ENCODE peak calls at places on chromosomes 16 and 17, in seven cellular contexts. L, G, Q, V, T, H and D are unnamed samples.

GRCh38 chr17:72125742-72126141 is 4.9 kb downstream of the SOX9 start:
- DNase-seq in L (no peak), G (no peak), Q (peak), V (peak), T (no peak), H (no peak), D (no peak)

GRCh38 chr16:22977294-22977697 is 163.3 kb downstream of the HS3ST2 start:
- DNase-seq in L (no peak), G (no peak), Q (peak), V (peak), T (no peak), H (no peak), D (peak)

GRCh38 chr17:31404028-31404949 is 12.8 kb downstream of the RAB11FIP4 start:
- DNase-seq in L (peak), G (no peak), Q (no peak), V (peak), T (no peak), H (peak), D (no peak)

GRCh38 chr17:65794572-65794971 is 233.1 kb upstream of the AXIN2 start:
- DNase-seq in L (no peak), G (no peak), Q (peak), V (peak), T (no peak), H (no peak), D (no peak)

GRCh38 chr17:46737331-46737730 is 81.2 kb downstream of the WNT3 start:
- DNase-seq in L (no peak), G (no peak), Q (no peak), V (no peak), T (no peak), H (no peak), D (no peak)

GRCh38 chr17:10119203-10120112 is 78.9 kb downstream of the GAS7 start:
- DNase-seq in L (peak), G (peak), Q (no peak), V (peak), T (peak), H (peak), D (peak)

GRCh38 chr17:34980681-34981537 is 597 bp downstream of the LIG3 start:
- DNase-seq in L (peak), G (peak), Q (peak), V (peak), T (peak), H (peak), D (no peak)

GRCh38 chr17:38512473-38513058 is 84.3 kb downstream of the ARHGAP23 start:
- DNase-seq in L (no peak), G (no peak), Q (no peak), V (no peak), T (no peak), H (no peak), D (no peak)

GRCh38 chr16:81443688-81444447 is 740 bp upstream of the CMIP start:
- DNase-seq in L (no peak), G (peak), Q (no peak), V (no peak), T (no peak), H (peak), D (no peak)

GRCh38 chr16:4425378-4426020 is at the start of gene DNAJA3:
- DNase-seq in L (peak), G (peak), Q (peak), V (peak), T (peak), H (peak), D (peak)

GRCh38 chr16:67248401-67249177 is at the start of gene SLC9A5:
- DNase-seq in L (no peak), G (peak), Q (no peak), V (no peak), T (peak), H (no peak), D (no peak)

GRCh38 chr17:29111816-29112499 is 68.2 kb downstream of the MYO18A start:
- DNase-seq in L (peak), G (peak), Q (peak), V (peak), T (peak), H (peak), D (peak)

GRCh38 chr17:37490638-37491614 is 1.2 kb downstream of the DUSP14 start:
- DNase-seq in L (peak), G (no peak), Q (peak), V (peak), T (peak), H (peak), D (no peak)

GRCh38 chr16:77234611-77235010 is 35.4 kb downstream of the SYCE1L start:
- DNase-seq in L (no peak), G (no peak), Q (no peak), V (peak), T (no peak), H (no peak), D (no peak)

GRCh38 chr16:70575376-70575775 is 51.8 kb downstream of the SF3B3 start:
- DNase-seq in L (no peak), G (no peak), Q (no peak), V (no peak), T (no peak), H (no peak), D (no peak)

GRCh38 chr17:47235923-47236322 is 17.7 kb upstream of the ITGB3 start:
- DNase-seq in L (no peak), G (no peak), Q (no peak), V (no peak), T (no peak), H (no peak), D (no peak)

GRCh38 chr16:56990407-56991286 is 1.3 kb downstream of the NLRC5 start:
- DNase-seq in L (no peak), G (no peak), Q (no peak), V (no peak), T (no peak), H (no peak), D (no peak)

GRCh38 chr17:72822358-72823023 is 270.0 kb downstream of the SLC39A11 start:
- DNase-seq in L (no peak), G (peak), Q (no peak), V (peak), T (no peak), H (no peak), D (no peak)

GRCh38 chr16:4358236-4358635 is 7.1 kb upstream of the PAM16 start:
- DNase-seq in L (no peak), G (no peak), Q (no peak), V (no peak), T (no peak), H (no peak), D (no peak)

GRCh38 chr16:11145173-11145820 is 110.7 kb downstream of the SOCS1 start:
- DNase-seq in L (no peak), G (no peak), Q (no peak), V (no peak), T (no peak), H (no peak), D (no peak)

GRCh38 chr17:72590382-72590781 is 469.6 kb downstream of the SOX9 start:
- DNase-seq in L (no peak), G (no peak), Q (peak), V (peak), T (no peak), H (no peak), D (no peak)

GRCh38 chr16:499924-500323 is 27.6 kb upstream of the CAPN15 start:
- DNase-seq in L (no peak), G (no peak), Q (no peak), V (no peak), T (no peak), H (no peak), D (no peak)

GRCh38 chr17:7626956-7627249 is 718 bp downstream of the SAT2 start:
- DNase-seq in L (no peak), G (no peak), Q (no peak), V (no peak), T (no peak), H (no peak), D (no peak)

GRCh38 chr16:87178977-87179376 is 138.2 kb downstream of the C16orf95 start:
- DNase-seq in L (no peak), G (no peak), Q (peak), V (peak), T (peak), H (no peak), D (no peak)

GRCh38 chr16:17469742-17470001 is 1.1 kb downstream of the XYLT1 start:
- DNase-seq in L (no peak), G (no peak), Q (no peak), V (no peak), T (no peak), H (no peak), D (no peak)

GRCh38 chr17:72863511-72864175 is 228.8 kb downstream of the SLC39A11 start:
- DNase-seq in L (no peak), G (no peak), Q (no peak), V (no peak), T (no peak), H (no peak), D (no peak)

DNA sequence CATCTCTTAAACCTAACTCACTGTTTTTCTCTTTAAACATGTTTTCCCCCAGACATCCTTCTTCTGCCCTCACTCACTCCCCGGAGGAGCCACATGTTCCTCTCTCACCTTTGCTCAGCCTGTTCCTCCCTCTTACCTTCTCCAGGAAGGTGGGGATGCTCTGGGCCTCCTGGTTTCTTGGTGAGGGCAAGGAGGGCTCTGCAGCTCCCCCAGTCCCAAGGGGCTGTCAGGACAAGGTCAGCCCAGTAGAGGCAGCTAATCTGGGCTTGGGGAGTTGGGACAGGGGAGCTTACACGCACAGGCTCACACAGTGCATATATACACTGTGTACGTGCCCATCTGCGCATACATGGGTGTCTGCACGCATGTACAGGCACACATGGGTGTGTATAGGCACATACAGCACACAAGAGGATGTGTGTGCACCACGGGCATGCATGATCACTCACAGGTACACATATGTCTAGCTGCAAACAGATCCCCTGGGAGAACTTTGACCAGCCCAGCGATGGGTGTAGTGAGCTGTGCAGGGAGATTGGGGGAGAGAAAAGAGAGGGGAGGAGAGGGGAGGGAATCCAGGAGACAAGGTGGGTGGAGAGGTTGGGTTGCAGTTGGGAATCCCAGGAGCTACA is 28.6 kb upstream of the SPNS3 start:
- DNase-seq in L (no peak), G (no peak), Q (no peak), V (no peak), T (no peak), H (no peak), D (no peak)
- TF ChIP-seq CTCF in L (no peak), G (no peak), Q (no peak), V (no peak), T (no peak), H (no peak), D (no peak)

DNA sequence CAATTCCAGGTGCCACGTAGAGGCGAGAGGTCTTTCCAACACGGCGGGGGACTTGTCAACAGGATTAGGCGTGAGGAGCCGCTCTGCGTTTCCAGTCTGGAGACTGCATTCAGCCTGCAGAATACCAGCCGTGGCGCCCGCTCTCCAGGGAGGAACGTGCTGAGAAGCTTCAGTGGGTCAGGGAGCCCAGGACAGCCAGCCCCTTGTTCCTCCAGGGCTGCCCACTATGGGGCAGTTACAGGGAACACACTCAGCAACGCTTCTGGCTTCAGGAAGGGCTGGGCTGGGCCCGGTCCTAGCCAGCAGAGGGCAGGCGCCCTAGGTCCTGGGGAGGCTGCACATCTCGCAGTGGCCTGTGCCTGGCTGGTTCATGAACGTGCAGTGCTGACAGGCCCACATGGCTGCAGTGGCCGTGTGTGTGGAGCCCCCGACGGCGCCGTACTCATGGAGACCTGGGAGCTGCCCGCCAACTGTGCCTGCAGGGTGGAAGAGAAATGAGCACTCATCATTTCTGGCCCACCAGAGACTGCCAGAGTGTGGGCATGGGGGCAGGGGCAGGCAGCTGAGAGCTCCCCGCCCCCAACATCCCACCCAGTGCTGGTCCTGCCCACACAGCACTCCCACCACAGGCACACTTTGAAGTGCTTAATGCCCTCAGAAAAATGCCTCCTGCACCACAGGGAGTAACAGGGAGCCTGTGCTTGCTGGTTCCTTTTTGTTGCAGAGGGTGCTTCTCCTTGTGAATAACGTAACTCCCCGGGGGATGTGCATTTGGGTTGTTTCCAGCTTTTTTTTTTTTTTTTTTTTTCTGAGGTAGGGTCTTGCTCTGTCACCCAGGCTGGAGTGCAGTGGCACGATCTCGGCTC is 7.0 kb upstream of the FAAP100 start:
- DNase-seq in L (peak), G (no peak), Q (no peak), V (no peak), T (no peak), H (no peak), D (no peak)
- TF ChIP-seq CTCF in L (peak), G (no peak), Q (peak), V (peak), T (no peak), H (no peak), D (peak)

GRCh38 chr16:74730049-74730683 is 29.5 kb upstream of the MLKL start:
- DNase-seq in L (no peak), G (peak), Q (no peak), V (peak), T (peak), H (no peak), D (no peak)
- TF ChIP-seq CTCF in L (no peak), G (no peak), Q (no peak), V (no peak), T (no peak), H (no peak), D (no peak)

GRCh38 chr17:69213059-69213813 is 15.4 kb downstream of the ABCA10 start:
- DNase-seq in L (no peak), G (no peak), Q (no peak), V (no peak), T (no peak), H (no peak), D (no peak)
- TF ChIP-seq CTCF in L (no peak), G (no peak), Q (no peak), V (peak), T (no peak), H (no peak), D (no peak)

GRCh38 chr16:69112285-69113129 is 7.1 kb downstream of the HAS3 start:
- DNase-seq in L (no peak), G (peak), Q (no peak), V (peak), T (peak), H (peak), D (no peak)
- TF ChIP-seq CTCF in L (peak), G (peak), Q (peak), V (peak), T (peak), H (peak), D (peak)

GRCh38 chr17:50614471-50615051 is 20.1 kb upstream of the ABCC3 start:
- DNase-seq in L (no peak), G (no peak), Q (no peak), V (no peak), T (no peak), H (no peak), D (no peak)

GRCh38 chr17:50613007-50613406 is 21.7 kb upstream of the ABCC3 start:
- DNase-seq in L (no peak), G (no peak), Q (no peak), V (peak), T (no peak), H (no peak), D (no peak)

GRCh38 chr17:50611639-50612038 is 23.0 kb upstream of the ABCC3 start:
- DNase-seq in L (no peak), G (no peak), Q (no peak), V (no peak), T (no peak), H (no peak), D (no peak)

GRCh38 chr17:50612281-50612680 is 22.4 kb upstream of the ABCC3 start:
- DNase-seq in L (no peak), G (no peak), Q (no peak), V (no peak), T (no peak), H (no peak), D (no peak)

GRCh38 chr17:50613596-50613995 is 21.1 kb upstream of the ABCC3 start:
- DNase-seq in L (no peak), G (no peak), Q (no peak), V (no peak), T (no peak), H (no peak), D (no peak)
- TF ChIP-seq CTCF in L (no peak), G (no peak), Q (peak), V (no peak), T (no peak), H (no peak), D (no peak)

GRCh38 chr17:20988001-20988641 is 54.7 kb downstream of the USP22 start:
- DNase-seq in L (no peak), G (no peak), Q (no peak), V (no peak), T (no peak), H (peak), D (no peak)
- TF ChIP-seq CTCF in L (no peak), G (no peak), Q (no peak), V (no peak), T (no peak), H (no peak), D (no peak)

GRCh38 chr16:27256861-27257260 is 11.7 kb downstream of the NSMCE1 start:
- DNase-seq in L (no peak), G (no peak), Q (no peak), V (no peak), T (no peak), H (no peak), D (no peak)

GRCh38 chr16:27259710-27260109 is 8.9 kb downstream of the NSMCE1 start:
- DNase-seq in L (no peak), G (no peak), Q (no peak), V (no peak), T (no peak), H (no peak), D (no peak)

GRCh38 chr16:27258241-27258734 is 10.3 kb downstream of the NSMCE1 start:
- DNase-seq in L (no peak), G (no peak), Q (no peak), V (peak), T (no peak), H (no peak), D (no peak)

GRCh38 chr16:27254262-27254811 is 14.2 kb downstream of the NSMCE1 start:
- DNase-seq in L (no peak), G (no peak), Q (no peak), V (no peak), T (no peak), H (no peak), D (no peak)

DNA sequence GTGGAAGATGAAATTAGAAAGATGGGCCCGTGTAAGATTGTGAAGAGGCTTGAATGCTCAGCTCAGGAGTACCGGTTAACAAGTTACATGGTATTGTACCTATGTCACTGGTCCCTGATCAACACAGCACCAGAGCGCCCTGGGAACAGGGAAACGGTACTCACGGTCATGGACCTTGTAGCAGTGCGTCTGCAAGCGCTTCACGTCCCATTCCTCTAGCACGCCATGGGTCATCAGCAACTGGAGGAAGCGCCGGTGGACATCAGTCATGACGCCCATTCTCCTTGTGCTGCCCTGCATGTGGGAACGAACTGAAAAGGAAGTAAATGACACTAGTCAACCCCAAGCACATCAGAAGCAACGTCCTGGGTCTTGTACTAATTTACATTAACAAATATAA is 11.3 kb downstream of the NSMCE1 start:
- DNase-seq in L (no peak), G (no peak), Q (no peak), V (no peak), T (no peak), H (no peak), D (no peak)
- TF ChIP-seq CTCF in L (no peak), G (no peak), Q (no peak), V (no peak), T (no peak), H (no peak), D (no peak)